ENCODE peak calls at places on chromosomes 6 and 20, in four cellular contexts. Y is K562, F is HepG2, Q is GM12878. I is an unnamed sample.
A peak's percentile ranks its signal among the peaks of the same experiment; 100 is the strongest.

GRCh38 chr6:71300561-71301168 is 12.1 kb downstream of the OGFRL1 start:
- DNase-seq in F (no peak), Q (no peak), Y (no peak), I (no peak)

GRCh38 chr6:129096651-129097290 is 213.8 kb downstream of the LAMA2 start:
- DNase-seq in Q (no peak), F (no peak), Y (no peak), I (no peak)

GRCh38 chr20:7760261-7761048 is 179.8 kb downstream of the HAO1 start:
- DNase-seq in F (no peak), Q (no peak), Y (no peak), I (no peak)

GRCh38 chr6:4781967-4782537 is 5.8 kb downstream of the CDYL start:
- DNase-seq in F (no peak), Q (no peak), Y (no peak), I (no peak)

GRCh38 chr6:12096342-12096741 is 84.2 kb downstream of the HIVEP1 start:
- DNase-seq in Y (no peak), Q (no peak), F (no peak), I (no peak)

GRCh38 chr6:125679128-125679527 is 70.3 kb upstream of the HEY2 start:
- DNase-seq in Q (no peak), F (no peak), Y (no peak), I (no peak)

GRCh38 chr6:81895511-81896185 is 143.2 kb upstream of the TENT5A start:
- DNase-seq in Q (no peak), Y (no peak), F (peak; percentile 6), I (no peak)

GRCh38 chr20:36575066-36575743 is 1.8 kb downstream of the TGIF2 start:
- DNase-seq in Y (peak; percentile 57), F (peak; percentile 73), Q (no peak), I (peak; percentile 30)

DNA sequence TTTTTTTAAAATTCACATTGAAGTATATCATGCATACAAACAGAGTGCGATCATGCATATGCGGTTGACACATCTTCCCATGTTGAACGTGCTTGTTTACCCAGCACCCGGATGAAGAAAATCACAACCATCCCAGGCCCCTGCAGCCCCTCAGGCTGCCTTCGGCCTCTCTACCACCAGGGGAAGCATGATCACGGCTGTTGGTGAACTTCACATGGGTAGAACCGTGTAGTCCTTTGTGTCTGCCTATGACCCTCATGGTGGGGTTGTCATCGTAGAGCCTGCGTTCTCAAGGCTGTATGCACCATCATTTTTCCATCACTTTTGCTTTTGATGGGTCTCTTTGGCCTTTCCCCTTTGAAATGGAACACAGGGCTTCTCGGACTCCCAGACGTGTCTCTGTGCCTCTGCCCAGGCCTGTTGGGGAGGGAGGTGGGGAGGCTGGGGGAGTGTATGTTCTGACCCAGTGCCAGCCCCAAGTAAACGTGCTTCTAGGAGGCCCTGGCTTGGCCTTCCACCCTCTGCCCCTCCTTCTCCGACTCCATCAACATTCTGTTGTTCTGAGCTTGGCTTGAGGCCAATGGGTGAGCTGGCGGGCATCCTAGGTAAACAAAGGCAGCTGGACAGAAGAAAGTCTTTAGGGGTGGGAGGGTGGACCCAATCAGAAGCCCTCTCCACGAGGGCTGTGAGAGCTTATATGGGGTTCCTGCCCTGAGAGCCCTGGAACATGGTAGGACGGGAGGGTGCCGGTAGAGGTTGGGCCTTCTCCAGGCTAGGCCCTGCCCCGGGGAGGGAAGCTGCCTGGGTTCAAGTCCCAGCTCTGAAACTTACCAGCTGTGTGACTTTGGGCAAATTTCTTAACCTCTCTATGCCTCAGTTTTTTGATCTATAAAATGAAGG is 39.7 kb downstream of the TGM2 start:
- DNase-seq in F (peak; percentile 90), Q (no peak), Y (no peak), I (no peak)
- TF ChIP-seq FOXM1 in F (no peak), Q (no peak), Y (no peak), I (no peak)

GRCh38 chr6:7687145-7688113 is 38.5 kb upstream of the BMP6 start:
- DNase-seq in Y (no peak), Q (no peak), F (peak; percentile 14), I (no peak)

GRCh38 chr6:7684843-7685242 is 41.1 kb upstream of the BMP6 start:
- DNase-seq in Y (no peak), Q (no peak), F (no peak), I (no peak)

GRCh38 chr6:7685276-7685675 is 40.6 kb upstream of the BMP6 start:
- DNase-seq in Y (no peak), F (no peak), Q (no peak), I (no peak)

GRCh38 chr6:7681449-7681848 is 44.5 kb upstream of the BMP6 start:
- DNase-seq in Y (no peak), Q (no peak), F (no peak), I (no peak)

DNA sequence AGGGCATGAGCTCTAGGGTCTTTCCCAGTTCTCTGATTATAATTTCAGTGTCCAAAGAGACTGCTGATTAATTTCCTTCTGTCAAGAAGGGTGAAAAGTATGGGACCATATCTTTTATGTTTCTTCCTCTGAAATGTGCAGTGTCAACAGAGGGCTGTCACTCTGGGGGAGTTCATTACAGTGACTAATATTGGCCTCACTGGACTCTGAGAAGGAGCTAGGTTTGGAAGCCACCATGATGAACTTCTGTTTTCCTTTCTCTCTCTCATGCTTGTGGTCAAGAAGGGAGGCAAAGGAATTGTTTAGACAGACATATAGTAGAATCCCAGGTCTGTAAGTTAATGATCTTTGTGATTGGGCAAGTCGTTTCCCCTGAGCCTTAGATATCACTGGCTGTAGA is 41.8 kb upstream of the BMP6 start:
- DNase-seq in Q (no peak), F (no peak), Y (no peak), I (no peak)
- TF ChIP-seq BHLHE40 in Q (no peak), F (no peak), Y (no peak), I (no peak)

GRCh38 chr6:170210026-170210390 is 80.9 kb downstream of the DLL1 start:
- DNase-seq in F (no peak), Y (no peak), Q (no peak), I (no peak)
- TF ChIP-seq TARDBP in F (no peak), Y (no peak), Q (no peak), I (no peak)

GRCh38 chr6:94050515-94050914 is 631.2 kb upstream of the EPHA7 start:
- DNase-seq in Y (no peak), Q (no peak), F (no peak), I (no peak)

GRCh38 chr6:94049001-94049400 is 629.6 kb upstream of the EPHA7 start:
- DNase-seq in F (no peak), Y (no peak), Q (no peak), I (no peak)

DNA sequence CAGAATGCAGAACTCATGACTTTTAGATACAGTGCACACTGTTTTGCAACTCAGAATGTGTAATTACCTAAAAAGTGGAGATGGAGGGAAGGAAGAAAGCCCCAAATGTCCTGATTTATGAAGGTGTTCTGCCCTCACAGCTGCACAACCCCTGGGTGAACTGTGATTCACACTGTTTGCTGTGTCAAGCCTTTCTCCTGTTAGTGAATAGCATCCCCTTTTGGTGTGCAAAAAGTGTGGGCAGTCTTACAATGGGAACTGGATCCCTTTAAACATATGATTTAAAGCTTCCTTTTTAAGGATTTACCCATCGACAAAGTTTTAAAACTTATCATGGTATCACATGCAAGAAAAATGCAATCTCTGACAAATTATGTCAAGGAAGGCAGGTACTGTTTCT is 633.4 kb upstream of the EPHA7 start:
- DNase-seq in F (no peak), Y (no peak), Q (no peak), I (no peak)
- TF ChIP-seq FOXM1 in F (no peak), Y (no peak), Q (no peak), I (no peak)

DNA sequence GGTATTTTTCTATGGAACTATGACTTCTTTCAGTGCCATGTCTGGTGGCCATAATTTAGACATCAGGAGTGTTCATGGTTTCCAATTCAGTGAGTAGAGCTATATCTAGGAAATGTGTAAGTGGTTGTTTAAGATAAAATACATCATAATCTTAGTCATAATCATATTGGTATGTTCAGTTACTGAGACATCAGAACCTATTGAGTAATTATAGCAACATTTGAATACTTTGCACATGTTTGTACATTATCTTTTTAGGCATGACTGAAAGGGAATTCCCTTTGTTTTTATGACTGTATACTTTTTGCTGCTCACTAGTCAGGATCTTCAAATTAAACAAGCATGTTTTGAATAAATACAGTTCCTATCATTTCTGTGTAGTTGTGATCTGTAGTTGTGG is 64.0 kb downstream of the STXBP5 start:
- DNase-seq in Y (no peak), Q (no peak), F (no peak), I (no peak)
- TF ChIP-seq BHLHE40 in Y (no peak), Q (no peak), F (no peak), I (no peak)

GRCh38 chr20:47952165-47952564 is 166.9 kb upstream of the SULF2 start:
- DNase-seq in F (no peak), Q (no peak), Y (no peak), I (no peak)

GRCh38 chr20:47950557-47951283 is 165.4 kb upstream of the SULF2 start:
- DNase-seq in Q (no peak), Y (no peak), F (no peak), I (no peak)

GRCh38 chr20:47949230-47949629 is 163.9 kb upstream of the SULF2 start:
- DNase-seq in Y (no peak), Q (no peak), F (no peak), I (no peak)

GRCh38 chr20:47951521-47951951 is 166.3 kb upstream of the SULF2 start:
- DNase-seq in F (no peak), Q (no peak), Y (no peak), I (no peak)

GRCh38 chr20:47950103-47950502 is 164.8 kb upstream of the SULF2 start:
- DNase-seq in Q (no peak), Y (no peak), F (no peak), I (peak; percentile 45)
- TF ChIP-seq TARDBP in Q (no peak), Y (no peak), F (no peak), I (no peak)

DNA sequence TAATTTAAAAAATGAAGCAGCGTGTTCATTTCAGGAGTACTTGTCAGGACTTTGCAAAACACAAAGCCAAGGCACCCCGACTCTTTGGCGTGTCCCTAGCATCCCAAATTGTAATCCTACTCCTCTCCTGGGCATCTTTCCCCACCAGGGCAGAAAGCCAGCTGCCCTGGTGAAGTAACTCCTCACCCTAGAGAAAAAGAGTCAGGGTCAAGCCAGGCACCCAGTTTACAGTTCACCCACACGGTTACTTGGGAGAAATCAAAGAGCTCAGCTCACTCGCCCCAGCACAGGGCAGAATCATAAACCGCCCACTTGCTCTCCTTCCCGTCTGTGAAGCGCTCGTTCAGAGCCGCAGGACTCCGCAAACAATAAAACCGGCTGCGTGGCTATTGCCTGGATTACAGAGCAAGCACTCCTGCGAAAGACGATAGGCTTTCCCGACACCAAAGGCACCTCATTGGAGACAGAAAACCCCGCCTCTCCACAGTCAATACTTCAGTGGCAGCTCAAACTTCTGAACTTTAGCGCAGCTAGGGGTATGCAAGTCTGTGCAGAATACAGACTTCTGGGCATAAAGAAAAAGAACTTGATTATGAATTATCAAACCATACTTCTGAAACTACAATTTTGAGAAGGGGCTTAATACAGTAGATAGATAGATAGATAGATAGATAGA is 73.0 kb upstream of the NHSL1 start:
- DNase-seq in Y (no peak), F (peak; percentile 97), Q (no peak), I (peak; percentile 91)
- TF ChIP-seq FOXM1 in Y (no peak), F (no peak), Q (no peak), I (no peak)